ENCODE peak calls at places on chromosomes 7 and 10, in five cellular contexts. One of them, this sample, is unnamed.
A peak's percentile ranks its signal among the peaks of the same experiment; 100 is the strongest.

GRCh38 chr10:22325272-22325947 is 4.5 kb downstream of the BMI1 start:
- DNase-seq in lower leg skin: peak; percentile 93
- DNase-seq in brain microvascular endothelial cell: no peak
- DNase-seq in activated T-helper 9 cell treated with anti-CD3 and anti-CD28 coated beads, Interleukin-2, amount 50 U/mL, for 16 hours: peak; percentile 63
- DNase-seq in activated T-cell treated with anti-CD3 and anti-CD28 coated beads, Interleukin-2, amount 50 U/mL, for 4 hours: peak; percentile 60
- DNase-seq in this sample: peak; percentile 79

GRCh38 chr7:127667751-127668530 is 15.9 kb downstream of the SND1 start:
- DNase-seq in brain microvascular endothelial cell: no peak
- DNase-seq in lower leg skin: no peak
- DNase-seq in activated T-helper 9 cell treated with anti-CD3 and anti-CD28 coated beads, Interleukin-2, amount 50 U/mL, for 16 hours: no peak
- DNase-seq in activated T-cell treated with anti-CD3 and anti-CD28 coated beads, Interleukin-2, amount 50 U/mL, for 4 hours: no peak
- DNase-seq in this sample: no peak

GRCh38 chr10:73262105-73262730 is 9.8 kb upstream of the MRPS16 start:
- DNase-seq in activated T-cell treated with anti-CD3 and anti-CD28 coated beads, Interleukin-2, amount 50 U/mL, for 4 hours: no peak
- DNase-seq in lower leg skin: no peak
- DNase-seq in activated T-helper 9 cell treated with anti-CD3 and anti-CD28 coated beads, Interleukin-2, amount 50 U/mL, for 16 hours: no peak
- DNase-seq in brain microvascular endothelial cell: peak; percentile 71
- DNase-seq in this sample: no peak

GRCh38 chr7:30434140-30434799 is 44.3 kb downstream of the NOD1 start:
- DNase-seq in activated T-cell treated with anti-CD3 and anti-CD28 coated beads, Interleukin-2, amount 50 U/mL, for 4 hours: no peak
- DNase-seq in activated T-helper 9 cell treated with anti-CD3 and anti-CD28 coated beads, Interleukin-2, amount 50 U/mL, for 16 hours: no peak
- DNase-seq in brain microvascular endothelial cell: no peak
- DNase-seq in lower leg skin: peak; percentile 72
- DNase-seq in this sample: no peak

GRCh38 chr10:43623351-43623750 is 17.1 kb downstream of the ZNF485 start:
- DNase-seq in brain microvascular endothelial cell: no peak
- DNase-seq in activated T-cell treated with anti-CD3 and anti-CD28 coated beads, Interleukin-2, amount 50 U/mL, for 4 hours: no peak
- DNase-seq in activated T-helper 9 cell treated with anti-CD3 and anti-CD28 coated beads, Interleukin-2, amount 50 U/mL, for 16 hours: no peak
- DNase-seq in lower leg skin: no peak
- DNase-seq in this sample: peak; percentile 35

GRCh38 chr10:93148476-93148875 is 74.8 kb downstream of the CYP26A1 start:
- DNase-seq in activated T-helper 9 cell treated with anti-CD3 and anti-CD28 coated beads, Interleukin-2, amount 50 U/mL, for 16 hours: no peak
- DNase-seq in lower leg skin: no peak
- DNase-seq in activated T-cell treated with anti-CD3 and anti-CD28 coated beads, Interleukin-2, amount 50 U/mL, for 4 hours: no peak
- DNase-seq in brain microvascular endothelial cell: no peak
- DNase-seq in this sample: no peak

GRCh38 chr7:37352974-37353948 is 95.4 kb downstream of the ELMO1 start:
- DNase-seq in lower leg skin: no peak
- DNase-seq in brain microvascular endothelial cell: no peak
- DNase-seq in activated T-cell treated with anti-CD3 and anti-CD28 coated beads, Interleukin-2, amount 50 U/mL, for 4 hours: peak; percentile 57
- DNase-seq in activated T-helper 9 cell treated with anti-CD3 and anti-CD28 coated beads, Interleukin-2, amount 50 U/mL, for 16 hours: peak; percentile 57
- DNase-seq in this sample: peak; percentile 75

GRCh38 chr10:35640474-35640873 is 1.6 kb downstream of the FZD8 start:
- DNase-seq in activated T-helper 9 cell treated with anti-CD3 and anti-CD28 coated beads, Interleukin-2, amount 50 U/mL, for 16 hours: no peak
- DNase-seq in brain microvascular endothelial cell: peak; percentile 43
- DNase-seq in lower leg skin: peak; percentile 86
- DNase-seq in activated T-cell treated with anti-CD3 and anti-CD28 coated beads, Interleukin-2, amount 50 U/mL, for 4 hours: peak; percentile 9
- DNase-seq in this sample: no peak

GRCh38 chr7:44329081-44329480 is 3.7 kb upstream of the CAMK2B start:
- DNase-seq in lower leg skin: no peak
- DNase-seq in brain microvascular endothelial cell: no peak
- DNase-seq in activated T-cell treated with anti-CD3 and anti-CD28 coated beads, Interleukin-2, amount 50 U/mL, for 4 hours: no peak
- DNase-seq in activated T-helper 9 cell treated with anti-CD3 and anti-CD28 coated beads, Interleukin-2, amount 50 U/mL, for 16 hours: no peak
- DNase-seq in this sample: no peak

GRCh38 chr10:62817763-62818425 is 1.7 kb upstream of the EGR2 start:
- DNase-seq in activated T-helper 9 cell treated with anti-CD3 and anti-CD28 coated beads, Interleukin-2, amount 50 U/mL, for 16 hours: peak; percentile 66
- DNase-seq in activated T-cell treated with anti-CD3 and anti-CD28 coated beads, Interleukin-2, amount 50 U/mL, for 4 hours: peak; percentile 66
- DNase-seq in brain microvascular endothelial cell: peak; percentile 33
- DNase-seq in lower leg skin: peak; percentile 93
- DNase-seq in this sample: peak; percentile 38

GRCh38 chr7:55120501-55121198 is 101.8 kb downstream of the EGFR start:
- DNase-seq in activated T-cell treated with anti-CD3 and anti-CD28 coated beads, Interleukin-2, amount 50 U/mL, for 4 hours: no peak
- DNase-seq in lower leg skin: peak; percentile 79
- DNase-seq in brain microvascular endothelial cell: no peak
- DNase-seq in activated T-helper 9 cell treated with anti-CD3 and anti-CD28 coated beads, Interleukin-2, amount 50 U/mL, for 16 hours: no peak
- DNase-seq in this sample: no peak

GRCh38 chr10:75495434-75496190 is 64.2 kb downstream of the LRMDA start:
- DNase-seq in activated T-helper 9 cell treated with anti-CD3 and anti-CD28 coated beads, Interleukin-2, amount 50 U/mL, for 16 hours: no peak
- DNase-seq in lower leg skin: no peak
- DNase-seq in brain microvascular endothelial cell: no peak
- DNase-seq in activated T-cell treated with anti-CD3 and anti-CD28 coated beads, Interleukin-2, amount 50 U/mL, for 4 hours: no peak
- DNase-seq in this sample: no peak

GRCh38 chr10:90179696-90180407 is 478.5 kb downstream of the KIF20B start:
- DNase-seq in activated T-cell treated with anti-CD3 and anti-CD28 coated beads, Interleukin-2, amount 50 U/mL, for 4 hours: no peak
- DNase-seq in brain microvascular endothelial cell: peak; percentile 94
- DNase-seq in activated T-helper 9 cell treated with anti-CD3 and anti-CD28 coated beads, Interleukin-2, amount 50 U/mL, for 16 hours: no peak
- DNase-seq in lower leg skin: no peak
- DNase-seq in this sample: no peak

GRCh38 chr10:90885176-90885575 is 13.4 kb downstream of the RPP30 start:
- DNase-seq in brain microvascular endothelial cell: peak; percentile 71
- DNase-seq in activated T-cell treated with anti-CD3 and anti-CD28 coated beads, Interleukin-2, amount 50 U/mL, for 4 hours: no peak
- DNase-seq in activated T-helper 9 cell treated with anti-CD3 and anti-CD28 coated beads, Interleukin-2, amount 50 U/mL, for 16 hours: no peak
- DNase-seq in lower leg skin: no peak
- DNase-seq in this sample: no peak

GRCh38 chr7:101817031-101817929 is at the start of gene CUX1:
- DNase-seq in activated T-cell treated with anti-CD3 and anti-CD28 coated beads, Interleukin-2, amount 50 U/mL, for 4 hours: peak; percentile 23
- DNase-seq in brain microvascular endothelial cell: no peak
- DNase-seq in activated T-helper 9 cell treated with anti-CD3 and anti-CD28 coated beads, Interleukin-2, amount 50 U/mL, for 16 hours: peak; percentile 3
- DNase-seq in lower leg skin: peak; percentile 87
- DNase-seq in this sample: peak; percentile 35

GRCh38 chr10:48788551-48788950 is 103.9 kb downstream of the WDFY4 start:
- DNase-seq in activated T-helper 9 cell treated with anti-CD3 and anti-CD28 coated beads, Interleukin-2, amount 50 U/mL, for 16 hours: no peak
- DNase-seq in activated T-cell treated with anti-CD3 and anti-CD28 coated beads, Interleukin-2, amount 50 U/mL, for 4 hours: no peak
- DNase-seq in lower leg skin: no peak
- DNase-seq in brain microvascular endothelial cell: no peak
- DNase-seq in this sample: no peak

GRCh38 chr7:40244226-40244625 is 109.4 kb downstream of the SUGCT start:
- DNase-seq in brain microvascular endothelial cell: no peak
- DNase-seq in lower leg skin: no peak
- DNase-seq in activated T-cell treated with anti-CD3 and anti-CD28 coated beads, Interleukin-2, amount 50 U/mL, for 4 hours: no peak
- DNase-seq in activated T-helper 9 cell treated with anti-CD3 and anti-CD28 coated beads, Interleukin-2, amount 50 U/mL, for 16 hours: no peak
- DNase-seq in this sample: no peak

GRCh38 chr10:107614939-107615665 is 450.6 kb upstream of the SORCS1 start:
- DNase-seq in lower leg skin: no peak
- DNase-seq in brain microvascular endothelial cell: peak; percentile 6
- DNase-seq in activated T-cell treated with anti-CD3 and anti-CD28 coated beads, Interleukin-2, amount 50 U/mL, for 4 hours: no peak
- DNase-seq in activated T-helper 9 cell treated with anti-CD3 and anti-CD28 coated beads, Interleukin-2, amount 50 U/mL, for 16 hours: no peak
- DNase-seq in this sample: no peak

GRCh38 chr10:123622381-123622780 is 43.8 kb upstream of the GPR26 start:
- DNase-seq in activated T-cell treated with anti-CD3 and anti-CD28 coated beads, Interleukin-2, amount 50 U/mL, for 4 hours: no peak
- DNase-seq in lower leg skin: no peak
- DNase-seq in brain microvascular endothelial cell: no peak
- DNase-seq in activated T-helper 9 cell treated with anti-CD3 and anti-CD28 coated beads, Interleukin-2, amount 50 U/mL, for 16 hours: no peak
- DNase-seq in this sample: no peak

GRCh38 chr7:14836571-14837189 is 65.9 kb downstream of the DGKB start:
- DNase-seq in lower leg skin: no peak
- DNase-seq in activated T-helper 9 cell treated with anti-CD3 and anti-CD28 coated beads, Interleukin-2, amount 50 U/mL, for 16 hours: no peak
- DNase-seq in activated T-cell treated with anti-CD3 and anti-CD28 coated beads, Interleukin-2, amount 50 U/mL, for 4 hours: no peak
- DNase-seq in brain microvascular endothelial cell: peak; percentile 94
- DNase-seq in this sample: no peak

GRCh38 chr7:64494912-64495461 is 67.9 kb downstream of the ZNF680 start:
- DNase-seq in activated T-helper 9 cell treated with anti-CD3 and anti-CD28 coated beads, Interleukin-2, amount 50 U/mL, for 16 hours: no peak
- DNase-seq in activated T-cell treated with anti-CD3 and anti-CD28 coated beads, Interleukin-2, amount 50 U/mL, for 4 hours: no peak
- DNase-seq in lower leg skin: no peak
- DNase-seq in brain microvascular endothelial cell: no peak
- DNase-seq in this sample: no peak

This sample was measured in naive thymus-derived CD4-positive, alpha-beta T cell.